ENCODE peak calls at places on chromosomes 12 and 14, in six cellular contexts. W is colonic mucosa, G is PC-3, U is A549, L is pancreas, T is endodermal cell. N is an unnamed sample.

GRCh38 chr12:50401383-50402155 is 884 bp downstream of the LARP4 start:
- DNase-seq in G (peak; percentile 36), W (peak; percentile 41), L (no peak), U (no peak), T (peak; percentile 36), N (no peak)

GRCh38 chr12:114430306-114430705 is 24.4 kb upstream of the TBX5 start:
- DNase-seq in T (no peak), W (no peak), U (no peak), L (no peak), G (peak; percentile 16), N (no peak)

GRCh38 chr12:109276160-109276559 is 32.9 kb downstream of the FOXN4 start:
- DNase-seq in U (no peak), T (no peak), G (no peak), L (no peak), W (no peak), N (no peak)

GRCh38 chr14:24995016-24995415 is 54.9 kb downstream of the STXBP6 start:
- DNase-seq in W (no peak), G (no peak), T (no peak), U (no peak), L (no peak), N (no peak)

GRCh38 chr14:61750708-61751474 is 11.3 kb upstream of the SNAPC1 start:
- DNase-seq in L (peak; percentile 94), T (peak; percentile 86), U (peak; percentile 76), W (peak; percentile 93), G (peak; percentile 99), N (peak; percentile 89)

GRCh38 chr12:57838594-57839302 is 7.8 kb downstream of the CTDSP2 start:
- DNase-seq in W (no peak), L (no peak), U (no peak), T (no peak), G (no peak), N (no peak)

GRCh38 chr14:31898835-31899528 is 178.1 kb upstream of the ARHGAP5 start:
- DNase-seq in U (no peak), L (no peak), W (no peak), T (no peak), G (peak; percentile 21), N (no peak)

GRCh38 chr14:65211341-65211987 is 109.1 kb upstream of the MAX start:
- DNase-seq in L (no peak), U (no peak), G (peak; percentile 85), W (no peak), T (no peak), N (no peak)

GRCh38 chr12:1307796-1308195 is 286.6 kb downstream of the FBXL14 start:
- DNase-seq in U (no peak), G (no peak), T (no peak), W (no peak), L (no peak), N (no peak)

GRCh38 chr14:94474581-94475031 is 1.4 kb downstream of the SERPINA9 start:
- DNase-seq in T (peak; percentile 75), W (no peak), G (no peak), L (no peak), U (no peak), N (no peak)

GRCh38 chr12:84964048-84964447 is 51.4 kb upstream of the SLC6A15 start:
- DNase-seq in L (no peak), W (no peak), G (no peak), T (no peak), U (no peak), N (no peak)

GRCh38 chr14:99687284-99688209 is 3.4 kb downstream of the CYP46A1 start:
- DNase-seq in T (peak; percentile 90), U (no peak), L (peak; percentile 56), W (peak; percentile 25), G (peak; percentile 40), N (no peak)

GRCh38 chr14:105023791-105024480 is 3.1 kb upstream of the CDCA4 start:
- DNase-seq in U (peak; percentile 43), L (no peak), G (peak; percentile 91), W (no peak), T (no peak), N (no peak)

GRCh38 chr12:28265435-28266042 is 75.3 kb downstream of the CCDC91 start:
- DNase-seq in L (no peak), G (no peak), W (no peak), T (no peak), U (no peak), N (no peak)

GRCh38 chr12:56143225-56143624 is 9.2 kb upstream of the MYL6B start:
- DNase-seq in T (no peak), W (no peak), L (no peak), G (no peak), U (no peak), N (no peak)

DNA sequence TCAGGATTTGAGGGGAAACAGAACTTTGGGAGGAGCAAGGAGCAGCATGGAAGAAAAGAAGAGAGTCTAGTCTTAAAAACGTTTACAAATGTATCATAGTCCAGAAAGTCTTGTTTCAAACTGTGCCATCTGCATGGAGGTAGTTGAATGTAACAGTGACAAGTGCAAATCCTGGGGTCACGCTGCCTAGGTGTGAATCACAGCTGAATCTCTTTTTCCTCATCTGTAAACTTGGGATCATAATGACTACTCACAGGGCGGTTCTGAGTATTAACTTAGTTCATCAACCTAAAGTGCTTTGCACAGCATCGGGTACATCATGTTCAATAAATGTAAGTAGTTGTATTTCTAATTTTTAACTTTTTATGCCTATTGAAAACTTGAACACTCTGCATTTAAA is 208.5 kb downstream of the CHST11 start:
- DNase-seq in T (no peak), G (peak; percentile 40), U (no peak), L (no peak), W (no peak), N (no peak)
- H3K9me3 ChIP-seq in T (no peaks in the 10 kb centered on the region), G (no peaks in the 10 kb centered on the region), U (no peaks in the 10 kb centered on the region), L (no peaks in the 10 kb centered on the region), W (no peaks in the 10 kb centered on the region), N (no peaks in the 10 kb centered on the region)

GRCh38 chr12:116878567-116879508 is 2.4 kb downstream of the HRK start:
- DNase-seq in L (peak; percentile 63), W (peak; percentile 62), G (peak; percentile 50), U (no peak), T (peak; percentile 84), N (no peak)
- H3K4me3 ChIP-seq in L (peak overlapping the region; percentile 8), W (peak overlapping the region; percentile 29), G (peak overlapping the region; percentile 72), U (peak overlapping the region; percentile 47), T (peak overlapping the region; percentile 80), N (no peak overlapping the region)

DNA sequence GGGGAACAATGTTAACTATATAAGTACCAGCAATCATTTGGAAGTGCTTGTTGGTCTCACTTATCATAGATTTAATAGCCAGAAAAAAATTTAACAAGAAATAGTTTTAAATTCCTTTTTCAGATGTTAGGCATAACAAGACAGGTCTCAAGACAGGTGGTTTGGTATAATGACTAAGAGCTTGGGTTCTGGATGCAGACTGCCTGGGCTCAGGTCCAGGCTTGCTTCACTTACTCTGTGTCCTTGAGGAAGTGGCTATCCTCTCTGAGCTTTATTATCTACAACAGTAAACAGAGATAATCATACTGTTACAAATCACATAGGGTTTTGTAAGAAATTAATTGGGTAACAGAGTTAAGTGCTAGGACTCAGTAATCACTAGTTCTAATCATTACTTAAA is 338.0 kb upstream of the FLRT2 start:
- DNase-seq in W (no peak), U (no peak), G (no peak), L (no peak), T (no peak), N (no peak)
- H3K9me3 ChIP-seq in W (no peaks in the 10 kb centered on the region), U (no peaks in the 10 kb centered on the region), G (no peaks in the 10 kb centered on the region), L (no peaks in the 10 kb centered on the region), T (no peaks in the 10 kb centered on the region), N (no peaks in the 10 kb centered on the region)

GRCh38 chr12:12731785-12732184 is 14.6 kb downstream of the CDKN1B start:
- DNase-seq in T (peak; percentile 16), G (no peak), L (no peak), W (no peak), U (no peak), N (no peak)
- H3K4me3 ChIP-seq in T (no peak overlapping the region), G (no peak overlapping the region), L (no peak overlapping the region), W (no peak overlapping the region), U (no peak overlapping the region), N (no peak overlapping the region)

DNA sequence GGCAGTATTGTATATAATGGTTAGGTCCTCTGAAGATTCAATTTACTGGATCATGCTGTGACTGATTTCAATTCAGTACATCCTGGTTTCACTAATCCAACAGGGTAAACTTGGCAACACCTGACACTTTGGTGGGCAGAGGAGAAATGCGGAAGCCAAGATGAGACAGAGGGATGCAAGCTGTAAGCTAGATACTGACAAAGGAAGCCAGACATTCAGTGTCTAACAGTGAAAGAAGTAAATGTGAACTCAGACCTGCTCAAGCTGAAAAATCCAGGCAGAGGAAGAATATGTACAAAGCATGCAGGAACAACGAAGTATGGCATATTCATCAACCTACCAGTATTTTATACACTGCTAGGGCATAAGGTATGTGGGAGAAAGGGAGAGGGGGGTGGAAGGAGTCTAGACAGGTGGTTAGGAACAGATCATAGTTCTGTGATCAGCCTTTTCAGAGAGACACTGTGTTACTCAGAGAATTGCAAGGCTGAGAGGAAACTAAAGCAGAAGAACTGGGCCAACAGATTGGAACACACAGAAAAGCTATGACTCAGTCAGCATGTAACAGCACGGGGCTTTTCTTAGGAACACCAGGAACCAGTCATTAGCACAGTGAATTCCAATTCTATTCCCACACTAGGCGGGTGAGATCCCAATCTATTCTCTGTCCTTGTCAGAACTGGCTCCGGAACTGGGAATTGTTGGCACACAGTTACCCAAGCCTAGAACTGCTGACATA is 40.3 kb downstream of the NELL2 start:
- DNase-seq in T (no peak), W (no peak), L (no peak), G (no peak), U (no peak), N (no peak)
- H3K9me3 ChIP-seq in T (no peaks in the 10 kb centered on the region), W (no peaks in the 10 kb centered on the region), L (no peaks in the 10 kb centered on the region), G (no peaks in the 10 kb centered on the region), U (no peaks in the 10 kb centered on the region), N (no peaks in the 10 kb centered on the region)

DNA sequence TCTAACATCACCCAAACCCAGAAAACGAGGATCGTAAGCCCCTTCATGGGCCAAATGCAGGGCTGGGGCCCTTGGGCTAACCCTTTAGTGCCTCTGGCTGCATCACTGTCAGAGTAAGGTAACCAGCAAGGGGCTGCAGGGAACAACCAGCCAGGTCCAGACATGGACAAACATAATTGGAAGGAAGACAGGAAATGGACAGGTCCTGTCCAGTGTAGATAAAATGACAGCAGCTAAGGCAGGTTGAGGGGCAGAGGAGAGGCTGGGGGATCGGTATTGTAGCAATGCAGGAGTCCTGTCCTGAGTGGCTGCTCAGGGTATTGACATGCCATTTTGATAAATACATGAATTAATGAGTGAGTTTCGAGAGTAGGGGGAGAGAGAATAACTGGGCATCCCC is 29.8 kb downstream of the BICD1 start:
- DNase-seq in G (no peak), U (no peak), T (peak; percentile 46), W (no peak), L (no peak), N (no peak)
- H3K4me3 ChIP-seq in G (no peak overlapping the region), U (no peak overlapping the region), T (no peak overlapping the region), W (no peak overlapping the region), L (no peak overlapping the region), N (no peak overlapping the region)

GRCh38 chr14:88184956-88185355 is 138.1 kb downstream of the KCNK10 start:
- DNase-seq in W (no peak), L (no peak), T (no peak), U (no peak), G (no peak), N (no peak)
- H3K9me3 ChIP-seq in W (no peaks in the 10 kb centered on the region), L (no peaks in the 10 kb centered on the region), T (no peaks in the 10 kb centered on the region), U (no peaks in the 10 kb centered on the region), G (no peaks in the 10 kb centered on the region), N (no peaks in the 10 kb centered on the region)

DNA sequence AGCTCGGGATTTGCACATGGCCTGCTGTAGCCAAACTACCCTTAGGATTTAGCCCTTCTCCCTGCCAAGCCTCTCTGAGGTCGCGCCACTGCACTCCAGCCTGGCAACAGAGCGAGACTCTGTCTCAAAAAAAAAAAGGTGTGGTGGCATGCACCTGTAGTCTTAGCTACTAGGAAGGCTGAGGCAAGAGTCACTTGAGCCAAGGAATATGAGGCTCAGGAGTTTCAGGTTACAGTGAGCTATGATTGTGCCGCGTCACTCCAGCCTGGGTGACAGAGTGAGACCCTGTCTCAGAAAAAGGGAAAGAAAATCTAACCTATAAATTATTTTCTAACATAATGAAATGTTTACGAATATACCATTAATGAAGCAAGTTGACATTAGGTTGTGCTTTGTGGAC is 29.7 kb downstream of the ESRRB start:
- DNase-seq in W (no peak), L (no peak), T (no peak), G (no peak), U (no peak), N (no peak)
- H3K4me3 ChIP-seq in W (no peak overlapping the region), L (no peak overlapping the region), T (no peak overlapping the region), G (no peak overlapping the region), U (no peak overlapping the region), N (no peak overlapping the region)